ENCODE peak calls at places on chromosomes 13 and 19, in six cellular contexts. Y, M, U, G, V and H are unnamed samples.

GRCh38 chr13:100526299-100527030 is 62.1 kb downstream of the GGACT start:
- DNase-seq in Y (no peak), M (no peak), V (no peak), G (no peak), U (peak; percentile 32), H (peak; percentile 54)

GRCh38 chr19:42420055-42420544 is 7.1 kb downstream of the LIPE start:
- DNase-seq in G (no peak), Y (no peak), M (no peak), U (peak; percentile 79), V (no peak), H (no peak)

GRCh38 chr19:11281336-11282049 is 14.5 kb upstream of the TSPAN16 start:
- DNase-seq in U (no peak), V (no peak), M (no peak), G (no peak), Y (no peak), H (no peak)

GRCh38 chr19:35352177-35352447 is 4.4 kb downstream of the FFAR1 start:
- DNase-seq in M (no peak), U (no peak), V (no peak), Y (no peak), G (no peak), H (peak; percentile 54)

GRCh38 chr13:67518785-67519184 is 288.6 kb upstream of the PCDH9 start:
- DNase-seq in V (no peak), Y (no peak), U (no peak), M (no peak), G (no peak), H (no peak)

GRCh38 chr13:61812286-61812685 is 396.6 kb upstream of the PCDH20 start:
- DNase-seq in Y (no peak), G (no peak), V (no peak), M (no peak), U (no peak), H (no peak)

GRCh38 chr19:4183967-4184717 is 1.7 kb downstream of the ANKRD24 start:
- DNase-seq in U (no peak), V (no peak), Y (no peak), G (no peak), M (no peak), H (no peak)

GRCh38 chr19:35260694-35261304 is 8.0 kb upstream of the USF2 start:
- DNase-seq in M (peak; percentile 28), Y (no peak), G (no peak), U (no peak), V (peak; percentile 5), H (peak; percentile 51)

GRCh38 chr19:38718747-38719543 is 25.3 kb downstream of the CAPN12 start:
- DNase-seq in V (no peak), M (no peak), U (no peak), Y (no peak), G (no peak), H (no peak)

GRCh38 chr13:91863699-91864098 is 465.3 kb downstream of the GPC5 start:
- DNase-seq in M (no peak), V (no peak), U (no peak), Y (no peak), G (no peak), H (no peak)

GRCh38 chr19:13959141-13959961 is 7.0 kb downstream of the DCAF15 start:
- DNase-seq in G (no peak), U (no peak), V (no peak), Y (no peak), M (no peak), H (no peak)

GRCh38 chr13:57857945-57858344 is 226.4 kb downstream of the PCDH17 start:
- DNase-seq in M (no peak), G (no peak), U (no peak), Y (no peak), V (no peak), H (no peak)
- TF ChIP-seq CTCF in M (no peak), G (no peak), U (no peak), Y (no peak), V (no peak), H (no peak)

GRCh38 chr19:18866800-18867123 is 29.2 kb downstream of the CERS1 start:
- DNase-seq in Y (no peak), V (no peak), G (no peak), M (no peak), U (no peak), H (no peak)
- TF ChIP-seq CTCF in Y (no peak), V (peak; percentile 13), G (no peak), M (no peak), U (peak; percentile 30), H (peak; percentile 58)

GRCh38 chr13:26605845-26606244 is 48.4 kb downstream of the WASF3 start:
- DNase-seq in Y (no peak), V (no peak), U (no peak), G (no peak), M (no peak), H (no peak)
- TF ChIP-seq CTCF in Y (no peak), V (no peak), U (no peak), G (no peak), M (no peak), H (no peak)

GRCh38 chr19:48568345-48568886 is 16.4 kb downstream of the SULT2B1 start:
- DNase-seq in V (peak; percentile 56), M (no peak), U (no peak), Y (peak; percentile 82), G (peak; percentile 55), H (no peak)
- TF ChIP-seq CTCF in V (no peak), M (no peak), U (no peak), Y (no peak), G (no peak), H (no peak)